ENCODE peak calls at places on chromosomes 2 and 18, in five cellular contexts. One of them, this sample, is unnamed.

GRCh38 chr2:6394266-6394665 is 471.4 kb downstream of the CMPK2 start:
- DNase-seq in endothelial cell of umbilical vein: no peak
- DNase-seq in psoas muscle: no peak
- DNase-seq in cardiac muscle cell: no peak
- DNase-seq in activated CD8-positive, alpha-beta T cell treated with anti-CD3 and anti-CD28 coated beads for 36 hours: no peak
- DNase-seq in this sample: no peak

GRCh38 chr2:75702593-75702992 is 8.1 kb downstream of the GCFC2 start:
- DNase-seq in endothelial cell of umbilical vein: no peak
- DNase-seq in psoas muscle: no peak
- DNase-seq in cardiac muscle cell: no peak
- DNase-seq in activated CD8-positive, alpha-beta T cell treated with anti-CD3 and anti-CD28 coated beads for 36 hours: no peak
- DNase-seq in this sample: no peak

GRCh38 chr2:240792658-240793312 is 27.2 kb downstream of the KIF1A start:
- DNase-seq in endothelial cell of umbilical vein: no peak
- DNase-seq in psoas muscle: no peak
- DNase-seq in cardiac muscle cell: no peak
- DNase-seq in activated CD8-positive, alpha-beta T cell treated with anti-CD3 and anti-CD28 coated beads for 36 hours: peak
- DNase-seq in this sample: no peak

GRCh38 chr2:78535395-78535794 is 490.1 kb upstream of the REG3G start:
- DNase-seq in endothelial cell of umbilical vein: no peak
- DNase-seq in psoas muscle: no peak
- DNase-seq in cardiac muscle cell: no peak
- DNase-seq in activated CD8-positive, alpha-beta T cell treated with anti-CD3 and anti-CD28 coated beads for 36 hours: no peak
- DNase-seq in this sample: no peak

GRCh38 chr18:79950440-79951341 is 762 bp downstream of the SLC66A2 start:
- DNase-seq in endothelial cell of umbilical vein: peak
- DNase-seq in psoas muscle: peak
- DNase-seq in cardiac muscle cell: peak
- DNase-seq in activated CD8-positive, alpha-beta T cell treated with anti-CD3 and anti-CD28 coated beads for 36 hours: no peak
- DNase-seq in this sample: no peak

GRCh38 chr2:158099716-158100115 is 2.0 kb upstream of the UPP2 start:
- DNase-seq in endothelial cell of umbilical vein: no peak
- DNase-seq in psoas muscle: no peak
- DNase-seq in cardiac muscle cell: no peak
- DNase-seq in activated CD8-positive, alpha-beta T cell treated with anti-CD3 and anti-CD28 coated beads for 36 hours: no peak
- DNase-seq in this sample: no peak

GRCh38 chr2:199201539-199201938 is 256.2 kb downstream of the SATB2 start:
- DNase-seq in endothelial cell of umbilical vein: no peak
- DNase-seq in psoas muscle: no peak
- DNase-seq in cardiac muscle cell: no peak
- DNase-seq in activated CD8-positive, alpha-beta T cell treated with anti-CD3 and anti-CD28 coated beads for 36 hours: no peak
- DNase-seq in this sample: no peak

GRCh38 chr2:196875414-196875813 is 51.1 kb downstream of the PGAP1 start:
- DNase-seq in endothelial cell of umbilical vein: no peak
- DNase-seq in psoas muscle: no peak
- DNase-seq in cardiac muscle cell: no peak
- DNase-seq in activated CD8-positive, alpha-beta T cell treated with anti-CD3 and anti-CD28 coated beads for 36 hours: no peak
- DNase-seq in this sample: no peak

GRCh38 chr18:36770315-36770946 is 58.4 kb downstream of the TPGS2 start:
- DNase-seq in endothelial cell of umbilical vein: no peak
- DNase-seq in psoas muscle: no peak
- DNase-seq in cardiac muscle cell: no peak
- DNase-seq in activated CD8-positive, alpha-beta T cell treated with anti-CD3 and anti-CD28 coated beads for 36 hours: no peak
- DNase-seq in this sample: no peak

GRCh38 chr2:236661064-236661761 is 91.6 kb downstream of the ACKR3 start:
- DNase-seq in endothelial cell of umbilical vein: peak
- DNase-seq in psoas muscle: peak
- DNase-seq in cardiac muscle cell: no peak
- DNase-seq in activated CD8-positive, alpha-beta T cell treated with anti-CD3 and anti-CD28 coated beads for 36 hours: no peak
- DNase-seq in this sample: no peak

GRCh38 chr2:80420530-80421208 is 116.1 kb upstream of the LRRTM1 start:
- DNase-seq in endothelial cell of umbilical vein: no peak
- DNase-seq in psoas muscle: no peak
- DNase-seq in cardiac muscle cell: peak
- DNase-seq in activated CD8-positive, alpha-beta T cell treated with anti-CD3 and anti-CD28 coated beads for 36 hours: no peak
- DNase-seq in this sample: no peak

GRCh38 chr18:26821181-26821580 is 44.3 kb downstream of the AQP4 start:
- DNase-seq in endothelial cell of umbilical vein: no peak
- DNase-seq in psoas muscle: no peak
- DNase-seq in cardiac muscle cell: no peak
- DNase-seq in activated CD8-positive, alpha-beta T cell treated with anti-CD3 and anti-CD28 coated beads for 36 hours: no peak
- DNase-seq in this sample: no peak

GRCh38 chr2:237662671-237663093 is 35.3 kb downstream of the LRRFIP1 start:
- DNase-seq in endothelial cell of umbilical vein: peak
- DNase-seq in psoas muscle: peak
- DNase-seq in cardiac muscle cell: peak
- DNase-seq in activated CD8-positive, alpha-beta T cell treated with anti-CD3 and anti-CD28 coated beads for 36 hours: peak
- DNase-seq in this sample: no peak

GRCh38 chr2:181129654-181130053 is 149.2 kb downstream of the UBE2E3 start:
- DNase-seq in endothelial cell of umbilical vein: no peak
- DNase-seq in psoas muscle: no peak
- DNase-seq in cardiac muscle cell: no peak
- DNase-seq in activated CD8-positive, alpha-beta T cell treated with anti-CD3 and anti-CD28 coated beads for 36 hours: no peak
- DNase-seq in this sample: no peak

GRCh38 chr2:160836755-160837154 is 323.5 kb upstream of the TANK start:
- DNase-seq in endothelial cell of umbilical vein: no peak
- DNase-seq in psoas muscle: no peak
- DNase-seq in cardiac muscle cell: peak
- DNase-seq in activated CD8-positive, alpha-beta T cell treated with anti-CD3 and anti-CD28 coated beads for 36 hours: no peak
- DNase-seq in this sample: no peak

GRCh38 chr2:236621786-236622185 is 52.2 kb downstream of the ACKR3 start:
- DNase-seq in endothelial cell of umbilical vein: no peak
- DNase-seq in psoas muscle: no peak
- DNase-seq in cardiac muscle cell: no peak
- DNase-seq in activated CD8-positive, alpha-beta T cell treated with anti-CD3 and anti-CD28 coated beads for 36 hours: no peak
- DNase-seq in this sample: no peak

GRCh38 chr2:240217431-240218301 is 77.2 kb upstream of the OTOS start:
- DNase-seq in endothelial cell of umbilical vein: no peak
- DNase-seq in psoas muscle: no peak
- DNase-seq in cardiac muscle cell: no peak
- DNase-seq in activated CD8-positive, alpha-beta T cell treated with anti-CD3 and anti-CD28 coated beads for 36 hours: no peak
- DNase-seq in this sample: no peak

GRCh38 chr2:118290436-118291004 is 202.2 kb downstream of the INSIG2 start:
- DNase-seq in endothelial cell of umbilical vein: no peak
- DNase-seq in psoas muscle: no peak
- DNase-seq in cardiac muscle cell: no peak
- DNase-seq in activated CD8-positive, alpha-beta T cell treated with anti-CD3 and anti-CD28 coated beads for 36 hours: no peak
- DNase-seq in this sample: no peak

GRCh38 chr18:45295388-45295787 is 319.9 kb upstream of the SLC14A2 start:
- DNase-seq in endothelial cell of umbilical vein: no peak
- DNase-seq in psoas muscle: no peak
- DNase-seq in cardiac muscle cell: no peak
- DNase-seq in activated CD8-positive, alpha-beta T cell treated with anti-CD3 and anti-CD28 coated beads for 36 hours: no peak
- DNase-seq in this sample: no peak

DNA sequence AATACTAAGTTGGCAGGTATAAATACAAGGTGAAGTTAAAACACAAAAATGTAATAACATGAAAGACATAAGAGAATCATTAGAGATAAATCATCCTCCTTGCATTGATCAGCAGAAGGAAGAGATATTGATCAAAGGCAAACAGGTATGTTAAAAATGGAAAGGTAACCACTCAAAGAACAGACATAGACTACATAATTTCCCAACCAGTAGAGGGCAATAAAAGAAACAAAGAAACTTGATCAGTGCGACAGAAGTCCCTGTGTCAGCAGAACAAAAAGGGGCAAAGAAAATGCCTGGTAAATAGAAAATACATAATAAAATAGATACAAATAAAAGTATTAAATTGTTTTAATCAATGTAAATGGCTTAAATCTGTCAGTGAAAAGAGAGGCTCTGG is 53.6 kb downstream of the FAM228A start:
- DNase-seq in endothelial cell of umbilical vein: peak
- DNase-seq in psoas muscle: no peak
- DNase-seq in cardiac muscle cell: peak
- DNase-seq in activated CD8-positive, alpha-beta T cell treated with anti-CD3 and anti-CD28 coated beads for 36 hours: no peak
- DNase-seq in this sample: no peak
- TF ChIP-seq CTCF in endothelial cell of umbilical vein: peak
- TF ChIP-seq CTCF in psoas muscle: peak
- TF ChIP-seq CTCF in cardiac muscle cell: peak
- TF ChIP-seq CTCF in activated CD8-positive, alpha-beta T cell treated with anti-CD3 and anti-CD28 coated beads for 36 hours: peak
- TF ChIP-seq CTCF in this sample: peak

DNA sequence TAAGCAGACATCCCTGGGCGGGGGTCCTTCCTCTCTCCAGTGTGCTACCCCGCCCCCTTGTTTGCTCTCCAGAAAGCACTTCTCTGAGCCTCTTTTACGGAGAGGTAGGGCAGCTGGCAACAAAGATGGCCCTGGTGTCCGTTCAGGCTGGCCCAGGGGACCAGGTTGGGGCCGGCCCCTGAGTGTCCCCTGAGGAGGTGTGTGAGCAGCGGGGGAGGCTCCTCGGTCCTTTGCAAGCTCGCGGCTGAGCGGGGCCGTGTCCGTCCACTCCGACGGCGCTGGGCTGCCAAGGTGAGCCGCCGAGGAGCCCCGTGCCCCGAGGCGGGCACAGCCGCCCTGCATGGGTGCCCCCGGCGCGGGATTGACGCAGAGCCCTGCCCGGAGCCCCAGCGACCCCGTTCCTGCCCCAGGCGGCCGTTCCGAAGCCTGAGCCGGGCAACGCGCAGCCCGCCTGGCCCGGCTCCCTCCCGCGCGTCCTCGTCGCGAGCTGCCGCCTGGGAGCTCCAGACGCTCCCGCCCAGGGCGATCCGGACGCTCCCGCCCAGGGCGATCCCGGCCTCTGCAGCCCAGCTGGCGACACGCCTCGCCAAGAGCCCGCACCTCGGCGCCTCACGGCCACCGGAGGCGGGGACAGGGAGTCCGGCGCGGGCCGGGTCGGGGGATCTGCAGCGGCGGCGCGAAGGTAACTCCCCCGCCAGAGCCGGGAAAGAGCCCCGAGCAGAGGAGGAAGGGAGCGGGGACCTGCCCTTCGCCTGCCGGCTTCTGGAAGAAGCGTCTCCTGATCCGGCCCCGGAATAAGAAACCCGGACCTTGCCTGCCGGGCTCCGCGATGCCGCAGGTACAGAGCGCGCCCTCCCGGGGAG is at the start of gene PROKR1:
- DNase-seq in endothelial cell of umbilical vein: peak
- DNase-seq in psoas muscle: peak
- DNase-seq in cardiac muscle cell: peak
- DNase-seq in activated CD8-positive, alpha-beta T cell treated with anti-CD3 and anti-CD28 coated beads for 36 hours: peak
- DNase-seq in this sample: no peak
- TF ChIP-seq CTCF in endothelial cell of umbilical vein: no peak
- TF ChIP-seq CTCF in psoas muscle: no peak
- TF ChIP-seq CTCF in cardiac muscle cell: no peak
- TF ChIP-seq CTCF in activated CD8-positive, alpha-beta T cell treated with anti-CD3 and anti-CD28 coated beads for 36 hours: no peak
- TF ChIP-seq CTCF in this sample: no peak

GRCh38 chr18:41378628-41379027 is 576.4 kb upstream of the PIK3C3 start:
- DNase-seq in endothelial cell of umbilical vein: peak
- DNase-seq in psoas muscle: no peak
- DNase-seq in cardiac muscle cell: peak
- DNase-seq in activated CD8-positive, alpha-beta T cell treated with anti-CD3 and anti-CD28 coated beads for 36 hours: no peak
- DNase-seq in this sample: no peak
- TF ChIP-seq CTCF in endothelial cell of umbilical vein: no peak
- TF ChIP-seq CTCF in psoas muscle: no peak
- TF ChIP-seq CTCF in cardiac muscle cell: peak
- TF ChIP-seq CTCF in activated CD8-positive, alpha-beta T cell treated with anti-CD3 and anti-CD28 coated beads for 36 hours: no peak
- TF ChIP-seq CTCF in this sample: no peak

GRCh38 chr2:218865999-218866398 is 6.4 kb downstream of the WNT6 start:
- DNase-seq in endothelial cell of umbilical vein: no peak
- DNase-seq in psoas muscle: peak
- DNase-seq in cardiac muscle cell: no peak
- DNase-seq in activated CD8-positive, alpha-beta T cell treated with anti-CD3 and anti-CD28 coated beads for 36 hours: no peak
- DNase-seq in this sample: no peak
- TF ChIP-seq CTCF in endothelial cell of umbilical vein: no peak
- TF ChIP-seq CTCF in psoas muscle: no peak
- TF ChIP-seq CTCF in cardiac muscle cell: no peak
- TF ChIP-seq CTCF in activated CD8-positive, alpha-beta T cell treated with anti-CD3 and anti-CD28 coated beads for 36 hours: no peak
- TF ChIP-seq CTCF in this sample: no peak

DNA sequence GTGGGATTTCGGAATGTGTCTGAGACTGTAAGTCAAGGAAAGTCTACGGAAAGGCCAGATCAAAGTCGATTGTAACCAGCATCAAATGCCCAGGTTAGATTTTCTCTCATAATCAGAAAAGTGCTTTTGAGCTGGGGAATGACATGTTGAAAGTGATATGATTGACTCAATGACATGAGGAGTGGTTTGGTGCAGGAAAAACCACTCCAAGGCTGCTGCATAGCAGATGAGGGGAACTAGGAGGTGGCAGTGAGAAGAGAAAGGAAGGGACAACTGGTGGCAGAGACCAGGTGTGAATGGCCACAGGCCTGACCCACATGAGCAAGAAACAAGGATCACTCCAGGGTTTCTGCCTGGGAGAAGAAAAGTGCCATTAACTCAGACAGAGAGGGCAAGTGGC is 822 bp downstream of the SLC35F6 start:
- DNase-seq in endothelial cell of umbilical vein: no peak
- DNase-seq in psoas muscle: no peak
- DNase-seq in cardiac muscle cell: no peak
- DNase-seq in activated CD8-positive, alpha-beta T cell treated with anti-CD3 and anti-CD28 coated beads for 36 hours: no peak
- DNase-seq in this sample: no peak
- TF ChIP-seq CTCF in endothelial cell of umbilical vein: no peak
- TF ChIP-seq CTCF in psoas muscle: no peak
- TF ChIP-seq CTCF in cardiac muscle cell: no peak
- TF ChIP-seq CTCF in activated CD8-positive, alpha-beta T cell treated with anti-CD3 and anti-CD28 coated beads for 36 hours: no peak
- TF ChIP-seq CTCF in this sample: no peak

GRCh38 chr2:111135910-111136297 is 15.2 kb downstream of the BCL2L11 start:
- DNase-seq in endothelial cell of umbilical vein: no peak
- DNase-seq in psoas muscle: peak
- DNase-seq in cardiac muscle cell: no peak
- DNase-seq in activated CD8-positive, alpha-beta T cell treated with anti-CD3 and anti-CD28 coated beads for 36 hours: no peak
- DNase-seq in this sample: peak
- TF ChIP-seq CTCF in endothelial cell of umbilical vein: no peak
- TF ChIP-seq CTCF in psoas muscle: peak
- TF ChIP-seq CTCF in cardiac muscle cell: peak
- TF ChIP-seq CTCF in activated CD8-positive, alpha-beta T cell treated with anti-CD3 and anti-CD28 coated beads for 36 hours: no peak
- TF ChIP-seq CTCF in this sample: no peak

GRCh38 chr2:152738438-152738837 is 20.0 kb downstream of the ARL6IP6 start:
- DNase-seq in endothelial cell of umbilical vein: no peak
- DNase-seq in psoas muscle: no peak
- DNase-seq in cardiac muscle cell: no peak
- DNase-seq in activated CD8-positive, alpha-beta T cell treated with anti-CD3 and anti-CD28 coated beads for 36 hours: no peak
- DNase-seq in this sample: no peak

GRCh38 chr2:152740743-152741328 is 22.4 kb downstream of the ARL6IP6 start:
- DNase-seq in endothelial cell of umbilical vein: peak
- DNase-seq in psoas muscle: no peak
- DNase-seq in cardiac muscle cell: peak
- DNase-seq in activated CD8-positive, alpha-beta T cell treated with anti-CD3 and anti-CD28 coated beads for 36 hours: no peak
- DNase-seq in this sample: peak

GRCh38 chr2:152743004-152743403 is 24.6 kb downstream of the ARL6IP6 start:
- DNase-seq in endothelial cell of umbilical vein: peak
- DNase-seq in psoas muscle: no peak
- DNase-seq in cardiac muscle cell: peak
- DNase-seq in activated CD8-positive, alpha-beta T cell treated with anti-CD3 and anti-CD28 coated beads for 36 hours: no peak
- DNase-seq in this sample: peak
- TF ChIP-seq CTCF in endothelial cell of umbilical vein: peak
- TF ChIP-seq CTCF in psoas muscle: peak
- TF ChIP-seq CTCF in cardiac muscle cell: peak
- TF ChIP-seq CTCF in activated CD8-positive, alpha-beta T cell treated with anti-CD3 and anti-CD28 coated beads for 36 hours: peak
- TF ChIP-seq CTCF in this sample: peak

DNA sequence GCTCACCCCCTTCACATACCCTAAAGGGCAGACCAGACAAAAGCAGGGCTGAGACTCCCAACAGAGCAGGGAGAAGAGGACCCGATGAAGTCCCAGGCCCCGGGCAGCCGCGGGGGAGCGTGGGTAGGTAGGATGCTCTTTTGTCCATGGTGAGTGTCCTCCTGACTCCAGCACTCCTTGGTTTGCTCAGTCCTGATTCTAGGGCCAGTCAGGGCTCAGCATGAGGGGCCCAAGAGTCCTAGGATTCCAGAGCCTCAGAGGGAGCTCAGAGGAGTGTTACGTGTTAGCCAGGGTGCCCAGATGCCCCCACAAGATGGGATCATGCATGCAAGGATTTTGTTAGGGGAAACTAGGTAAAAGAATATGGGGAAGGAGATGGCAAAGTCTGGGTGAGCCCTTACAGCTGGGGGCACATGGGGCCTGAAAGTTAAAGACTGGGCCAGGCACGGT is 64.8 kb downstream of the SMAD7 start:
- DNase-seq in endothelial cell of umbilical vein: no peak
- DNase-seq in psoas muscle: no peak
- DNase-seq in cardiac muscle cell: no peak
- DNase-seq in activated CD8-positive, alpha-beta T cell treated with anti-CD3 and anti-CD28 coated beads for 36 hours: no peak
- DNase-seq in this sample: no peak
- TF ChIP-seq CTCF in endothelial cell of umbilical vein: no peak
- TF ChIP-seq CTCF in psoas muscle: no peak
- TF ChIP-seq CTCF in cardiac muscle cell: no peak
- TF ChIP-seq CTCF in activated CD8-positive, alpha-beta T cell treated with anti-CD3 and anti-CD28 coated beads for 36 hours: no peak
- TF ChIP-seq CTCF in this sample: no peak

This sample was measured in GM10248.